ENCODE peak calls at places on chromosomes 13 and 19, in six cellular contexts. K is IMR-90, Y is mesendoderm, B is K562, H is neuronal stem cell, D is hepatocyte. G is an unnamed sample. For H3K36me3, the result is how much of the 10 kb centered on the place peaks cover.

GRCh38 chr19:11190501-11190900 is 6.8 kb downstream of the KANK2 start:
- DNase-seq in Y (no peak), B (no peak), H (no peak), K (no peak), D (no peak), G (no peak)

GRCh38 chr19:8615813-8616596 is 5.5 kb upstream of the ADAMTS10 start:
- DNase-seq in B (peak), K (peak), Y (peak), H (peak), D (peak), G (peak)

GRCh38 chr19:21110183-21110582 is 28.2 kb downstream of the ZNF714 start:
- DNase-seq in H (no peak), K (no peak), D (no peak), Y (no peak), B (no peak), G (no peak)

GRCh38 chr13:76991796-76992547 is at the start of gene CLN5:
- DNase-seq in Y (peak), D (peak), K (peak), H (peak), B (peak), G (peak)

GRCh38 chr19:50311723-50312635 is 17.2 kb downstream of the KCNC3 start:
- DNase-seq in B (peak), K (no peak), H (no peak), Y (peak), D (peak), G (no peak)

GRCh38 chr19:17001603-17002183 is 24.9 kb downstream of the CPAMD8 start:
- DNase-seq in B (peak), H (no peak), K (no peak), D (no peak), Y (peak), G (no peak)

GRCh38 chr13:74093691-74094090 is 40.5 kb downstream of the KLF12 start:
- DNase-seq in D (no peak), K (peak), Y (no peak), B (no peak), H (no peak), G (no peak)

GRCh38 chr13:99484405-99484981 is 16.8 kb upstream of the TM9SF2 start:
- DNase-seq in B (no peak), Y (no peak), D (no peak), H (no peak), K (peak), G (no peak)

GRCh38 chr13:113953561-113953960 is 20.3 kb downstream of the C13orf46 start:
- DNase-seq in Y (no peak), B (no peak), D (no peak), H (no peak), K (no peak), G (no peak)

GRCh38 chr13:55566334-55566733 is 1574.4 kb upstream of the PRR20A start:
- DNase-seq in K (no peak), H (no peak), Y (no peak), B (no peak), D (no peak), G (no peak)

GRCh38 chr19:1445185-1445931 is 4.6 kb upstream of the APC2 start:
- DNase-seq in B (peak), K (peak), D (peak), Y (peak), H (peak), G (peak)

GRCh38 chr13:54150851-54151250 is 1122.2 kb downstream of the OLFM4 start:
- DNase-seq in H (no peak), D (no peak), B (no peak), K (no peak), Y (no peak), G (no peak)

GRCh38 chr13:100674363-100674847 is at the start of gene TMTC4:
- DNase-seq in H (peak), K (no peak), Y (peak), D (peak), B (peak), G (no peak)

GRCh38 chr19:45322311-45322710 is 364 bp downstream of the CKM start:
- DNase-seq in H (no peak), Y (peak), K (no peak), B (no peak), D (no peak), G (no peak)

GRCh38 chr19:13923194-13923987 is 14.8 kb downstream of the PODNL1 start:
- DNase-seq in D (no peak), B (no peak), Y (no peak), H (no peak), K (no peak), G (no peak)

GRCh38 chr13:101649490-101650126 is 197.1 kb downstream of the ITGBL1 start:
- DNase-seq in K (peak), H (no peak), Y (no peak), D (peak), B (no peak), G (no peak)

GRCh38 chr13:25988655-25989054 is 63.2 kb downstream of the SHISA2 start:
- DNase-seq in H (no peak), B (no peak), Y (no peak), D (peak), K (no peak), G (no peak)

GRCh38 chr13:54185101-54185500 is 1156.5 kb downstream of the OLFM4 start:
- DNase-seq in B (no peak), D (no peak), Y (peak), K (no peak), H (no peak), G (no peak)

GRCh38 chr19:43554317-43554895 is 20.9 kb downstream of the XRCC1 start:
- DNase-seq in K (no peak), B (no peak), Y (no peak), D (no peak), H (no peak), G (no peak)
- H3K36me3 ChIP-seq in K (under half), B (half or more), Y (under half), D (under half), H (under half), G (under half)

GRCh38 chr13:40376867-40377266 is 289.6 kb downstream of the FOXO1 start:
- DNase-seq in K (no peak), B (no peak), H (no peak), D (no peak), Y (no peak), G (peak)
- H3K4me2 ChIP-seq in K (no peak), B (no peak), H (no peak), D (no peak), Y (no peak), G (no peak)

GRCh38 chr13:38361551-38362262 is 12.1 kb downstream of the UFM1 start:
- DNase-seq in H (no peak), D (no peak), K (no peak), Y (no peak), B (no peak), G (no peak)
- H3K36me3 ChIP-seq in H (under half), D (under half), K (under half), Y (under half), B (under half), G (under half)

GRCh38 chr19:43503501-43504425 is 783 bp downstream of the PHLDB3 start:
- DNase-seq in D (peak), Y (peak), H (peak), K (peak), B (peak), G (peak)

GRCh38 chr19:43501661-43502418 is 2.7 kb downstream of the PHLDB3 start:
- DNase-seq in H (peak), Y (peak), B (peak), K (no peak), D (no peak), G (no peak)

GRCh38 chr19:43504426-43505185 is at the start of gene PHLDB3:
- DNase-seq in B (peak), D (peak), Y (peak), K (peak), H (no peak), G (peak)

GRCh38 chr19:43505186-43505456 is 575 bp upstream of the PHLDB3 start:
- DNase-seq in K (no peak), Y (no peak), D (no peak), H (no peak), B (no peak), G (peak)

DNA sequence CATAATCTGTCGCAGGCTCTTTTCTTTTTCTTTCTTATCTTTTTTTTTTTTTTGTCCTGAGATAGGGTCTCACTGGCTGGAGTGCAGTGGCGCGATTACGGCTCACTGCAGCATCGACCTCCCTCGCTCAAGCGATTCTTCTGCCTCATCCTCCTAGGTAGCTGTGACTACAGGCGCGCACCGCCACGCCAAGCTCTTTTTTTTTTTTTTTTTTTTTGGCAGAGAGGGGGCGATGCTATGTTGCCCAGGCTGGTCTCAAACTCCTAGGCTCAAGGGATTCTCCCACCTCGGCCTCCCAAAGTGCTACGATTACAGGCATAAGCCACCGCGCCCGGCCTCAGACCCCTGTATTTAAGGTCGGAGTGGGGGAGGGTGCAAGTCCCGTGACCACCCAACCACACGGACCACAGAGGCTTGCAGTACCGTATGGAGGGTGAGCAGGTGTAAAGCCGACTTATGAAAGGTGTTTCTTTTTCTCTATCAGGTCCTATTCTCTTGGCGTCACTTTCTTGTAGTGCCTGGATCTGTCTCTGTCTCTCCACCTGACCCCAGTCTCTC is 2.0 kb downstream of the PHLDB3 start:
- DNase-seq in H (no peak), K (no peak), B (no peak), Y (no peak), D (no peak), G (no peak)
- H3K4me2 ChIP-seq in H (no peak), K (peak), B (no peak), Y (no peak), D (peak), G (no peak)

GRCh38 chr19:7460562-7460966 is 28.3 kb downstream of the PEX11G start:
- DNase-seq in K (peak), B (no peak), D (no peak), Y (peak), H (no peak), G (no peak)
- H3K36me3 ChIP-seq in K (half or more), B (under half), D (under half), Y (under half), H (under half), G (under half)

GRCh38 chr19:18610245-18610555 is 2.5 kb upstream of the TMEM59L start:
- DNase-seq in Y (no peak), B (no peak), D (no peak), H (no peak), K (no peak), G (no peak)

GRCh38 chr19:18611327-18612050 is 1.2 kb upstream of the TMEM59L start:
- DNase-seq in H (no peak), Y (peak), D (no peak), K (no peak), B (peak), G (no peak)

GRCh38 chr19:18609717-18610051 is 3.0 kb upstream of the TMEM59L start:
- DNase-seq in B (no peak), K (no peak), H (no peak), D (no peak), Y (no peak), G (no peak)

GRCh38 chr19:18612051-18612771 is 459 bp upstream of the TMEM59L start:
- DNase-seq in D (no peak), B (no peak), H (no peak), K (no peak), Y (no peak), G (no peak)

DNA sequence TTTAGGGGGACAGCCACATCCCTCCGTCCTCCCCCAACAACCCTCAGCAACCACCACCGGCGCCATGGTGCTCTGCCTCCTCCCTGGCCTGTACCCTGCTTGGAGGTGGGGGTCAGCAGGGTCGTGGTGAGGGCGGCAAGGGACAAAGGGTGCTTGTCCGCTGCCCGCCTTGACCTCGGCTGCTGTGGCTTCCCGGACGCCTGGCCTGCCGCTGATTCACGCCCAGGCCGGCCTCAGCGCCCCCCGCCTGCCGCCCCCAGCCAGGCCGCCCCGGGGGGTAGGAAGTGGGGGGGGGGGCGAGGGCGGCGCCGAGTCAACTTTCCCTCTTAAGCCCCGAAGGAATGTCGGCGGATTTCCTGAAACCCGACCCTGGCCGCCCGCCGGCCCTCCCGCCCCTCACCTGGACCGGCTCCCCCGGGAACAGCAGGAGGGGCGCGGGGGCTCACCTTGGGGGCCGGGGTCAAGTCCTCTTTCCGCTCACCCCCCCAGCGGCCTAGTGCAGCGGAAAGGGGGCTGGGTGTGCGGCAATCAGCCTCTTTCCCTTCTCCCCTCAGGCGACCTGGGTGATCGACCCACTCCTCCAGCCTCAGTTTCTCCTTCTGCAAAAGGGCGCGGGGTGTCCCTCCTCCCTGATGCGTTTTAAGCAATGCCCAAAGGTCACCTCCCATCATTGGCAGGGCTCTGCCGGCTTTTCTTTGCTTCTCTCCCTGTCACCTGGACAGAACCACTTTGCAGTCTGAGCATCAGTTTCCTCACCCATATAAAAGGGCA is 1.9 kb upstream of the TMEM59L start:
- DNase-seq in D (no peak), H (no peak), Y (no peak), B (no peak), K (no peak), G (no peak)
- H3K4me2 ChIP-seq in D (peak), H (peak), Y (peak), B (no peak), K (no peak), G (no peak)

DNA sequence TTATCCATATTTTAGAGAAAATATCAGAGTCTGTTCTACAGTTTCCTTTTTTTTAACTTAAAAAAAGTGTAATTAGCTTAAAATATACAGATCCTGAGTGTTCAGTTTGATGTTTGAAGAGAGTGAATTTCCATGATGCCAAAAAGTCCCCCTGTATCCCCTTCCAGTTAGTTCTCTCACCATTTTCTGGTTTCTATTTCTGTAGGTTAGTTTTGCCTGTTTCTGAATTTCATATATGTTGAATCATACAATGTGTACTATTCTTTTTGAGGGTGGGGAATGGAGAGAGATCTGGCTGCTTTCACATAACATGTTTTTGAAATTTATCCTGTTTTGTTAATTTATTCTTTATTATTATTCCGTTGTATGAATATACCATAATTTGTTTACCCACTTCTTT is 95.9 kb downstream of the PDS5B start:
- DNase-seq in K (no peak), Y (no peak), D (no peak), B (no peak), H (no peak), G (no peak)
- H3K36me3 ChIP-seq in K (under half), Y (under half), D (under half), B (under half), H (under half), G (under half)

GRCh38 chr13:20125783-20126165 is 35.1 kb downstream of the GJA3 start:
- DNase-seq in Y (no peak), D (no peak), H (no peak), B (no peak), K (no peak), G (no peak)

GRCh38 chr13:20127563-20128458 is 33.0 kb downstream of the GJA3 start:
- DNase-seq in H (peak), D (peak), K (peak), B (no peak), Y (peak), G (peak)

GRCh38 chr13:20128459-20128927 is 32.4 kb downstream of the GJA3 start:
- DNase-seq in H (no peak), D (peak), K (no peak), Y (no peak), B (no peak), G (no peak)

GRCh38 chr13:20126460-20127262 is 34.2 kb downstream of the GJA3 start:
- DNase-seq in B (no peak), D (no peak), H (no peak), Y (no peak), K (no peak), G (no peak)

DNA sequence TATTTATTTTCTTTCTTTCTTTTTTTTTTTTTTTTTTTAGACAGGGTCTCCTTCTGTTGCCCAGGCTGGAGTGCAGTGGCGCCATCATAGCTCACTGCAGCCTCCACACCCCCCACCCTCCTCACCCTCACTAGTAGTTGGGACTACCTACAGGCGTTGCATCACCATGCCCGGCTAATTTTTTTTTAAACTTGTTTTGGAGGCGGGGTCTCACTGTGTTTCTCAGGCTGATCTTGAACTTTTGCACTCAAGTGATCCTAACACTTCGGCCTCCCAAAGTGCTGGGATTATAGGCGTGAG is 33.6 kb downstream of the GJA3 start:
- DNase-seq in D (no peak), K (no peak), H (no peak), B (no peak), Y (peak), G (no peak)
- H3K4me2 ChIP-seq in D (peak), K (no peak), H (peak), B (no peak), Y (peak), G (peak)